ENCODE peak calls at places on chromosomes 7 and 10, in nine cellular contexts. L, Q, V, J, K, A, Y, W and G are unnamed samples.
A peak's percentile ranks its signal among the peaks of the same experiment; 100 is the strongest.

GRCh38 chr7:107712025-107712424 is 31.9 kb upstream of the CBLL1 start:
- DNase-seq in L (no peak), Q (no peak), V (no peak), J (no peak), K (no peak), A (no peak), Y (no peak), W (no peak), G (no peak)

GRCh38 chr7:146366938-146367337 is 250.3 kb downstream of the CNTNAP2 start:
- DNase-seq in L (no peak), Q (peak; percentile 47), V (no peak), J (no peak), K (no peak), A (no peak), Y (no peak), W (no peak), G (no peak)

GRCh38 chr10:35336084-35336831 is at the start of gene CCNY:
- DNase-seq in L (peak; percentile 83), Q (peak; percentile 72), V (peak; percentile 74), J (peak; percentile 74), K (peak; percentile 35), A (peak; percentile 80), Y (peak; percentile 29), W (peak; percentile 88), G (peak; percentile 87)

GRCh38 chr10:122567056-122567660 is 6.6 kb downstream of the DMBT1 start:
- DNase-seq in L (no peak), Q (no peak), V (peak; percentile 45), J (no peak), K (peak; percentile 23), A (peak; percentile 32), Y (no peak), W (peak; percentile 35), G (peak; percentile 18)

GRCh38 chr7:23811540-23811939 is 101.5 kb downstream of the STK31 start:
- DNase-seq in L (no peak), Q (no peak), V (no peak), J (no peak), K (no peak), A (no peak), Y (no peak), W (no peak), G (no peak)

GRCh38 chr10:132275426-132276178 is 32.1 kb downstream of the STK32C start:
- DNase-seq in L (no peak), Q (no peak), V (no peak), J (no peak), K (no peak), A (no peak), Y (no peak), W (no peak), G (no peak)

GRCh38 chr7:112207106-112207592 is 654 bp downstream of the ZNF277 start:
- DNase-seq in L (no peak), Q (no peak), V (no peak), J (no peak), K (peak; percentile 47), A (no peak), Y (no peak), W (no peak), G (no peak)

GRCh38 chr7:117790731-117791130 is 82.5 kb downstream of the CTTNBP2 start:
- DNase-seq in L (no peak), Q (no peak), V (no peak), J (no peak), K (no peak), A (no peak), Y (no peak), W (no peak), G (no peak)

GRCh38 chr7:2099036-2099957 is 133.4 kb downstream of the MAD1L1 start:
- DNase-seq in L (peak; percentile 62), Q (peak; percentile 21), V (peak; percentile 16), J (no peak), K (no peak), A (peak; percentile 85), Y (no peak), W (no peak), G (no peak)

GRCh38 chr7:74092321-74092963 is 8.8 kb downstream of the LIMK1 start:
- DNase-seq in L (no peak), Q (no peak), V (no peak), J (no peak), K (no peak), A (no peak), Y (no peak), W (peak; percentile 98), G (peak; percentile 85)

GRCh38 chr7:20906791-20907190 is 120.1 kb upstream of the SP8 start:
- DNase-seq in L (no peak), Q (no peak), V (no peak), J (no peak), K (no peak), A (no peak), Y (no peak), W (no peak), G (no peak)

GRCh38 chr7:111138196-111138569 is 47.3 kb downstream of the LRRN3 start:
- DNase-seq in L (peak; percentile 60), Q (peak; percentile 64), V (peak; percentile 34), J (peak; percentile 52), K (no peak), A (peak; percentile 26), Y (no peak), W (no peak), G (peak; percentile 15)

GRCh38 chr7:44634839-44635591 is 28.6 kb downstream of the OGDH start:
- DNase-seq in L (peak; percentile 52), Q (no peak), V (no peak), J (no peak), K (no peak), A (no peak), Y (no peak), W (no peak), G (no peak)

GRCh38 chr7:26398436-26399308 is 107.0 kb downstream of the SNX10 start:
- DNase-seq in L (no peak), Q (peak; percentile 13), V (peak; percentile 34), J (peak; percentile 76), K (peak; percentile 62), A (peak; percentile 50), Y (peak; percentile 61), W (peak; percentile 78), G (peak; percentile 13)

GRCh38 chr10:109961181-109962001 is 38.1 kb upstream of the XPNPEP1 start:
- DNase-seq in L (no peak), Q (peak; percentile 82), V (no peak), J (no peak), K (no peak), A (no peak), Y (no peak), W (no peak), G (no peak)

GRCh38 chr10:10821926-10822325 is 195.7 kb upstream of the CELF2 start:
- DNase-seq in L (no peak), Q (no peak), V (no peak), J (no peak), K (no peak), A (no peak), Y (no peak), W (no peak), G (no peak)

GRCh38 chr7:3897430-3898385 is 596.7 kb downstream of the SDK1 start:
- DNase-seq in L (peak; percentile 65), Q (peak; percentile 66), V (peak; percentile 24), J (no peak), K (peak; percentile 20), A (no peak), Y (no peak), W (no peak), G (peak; percentile 17)

GRCh38 chr10:106981461-106981850 is 183.1 kb downstream of the SORCS1 start:
- DNase-seq in L (no peak), Q (no peak), V (no peak), J (no peak), K (no peak), A (no peak), Y (no peak), W (no peak), G (no peak)

GRCh38 chr10:24713086-24713485 is 10.6 kb downstream of the ARHGAP21 start:
- DNase-seq in L (no peak), Q (no peak), V (no peak), J (no peak), K (no peak), A (no peak), Y (no peak), W (no peak), G (no peak)

GRCh38 chr10:97689637-97690036 is 2.6 kb upstream of the AVPI1 start:
- DNase-seq in L (no peak), Q (peak; percentile 89), V (no peak), J (no peak), K (no peak), A (peak; percentile 90), Y (peak; percentile 76), W (no peak), G (no peak)

GRCh38 chr10:117654105-117654504 is 111.6 kb downstream of the EMX2 start:
- DNase-seq in L (no peak), Q (no peak), V (no peak), J (no peak), K (no peak), A (no peak), Y (no peak), W (no peak), G (no peak)

GRCh38 chr10:98425511-98426352 is 10.8 kb upstream of the PYROXD2 start:
- DNase-seq in L (peak; percentile 54), Q (peak; percentile 18), V (peak; percentile 48), J (peak; percentile 8), K (peak; percentile 74), A (peak; percentile 44), Y (no peak), W (peak; percentile 57), G (peak; percentile 59)

GRCh38 chr10:19906108-19906791 is 90.0 kb downstream of the PLXDC2 start:
- DNase-seq in L (no peak), Q (no peak), V (no peak), J (no peak), K (no peak), A (no peak), Y (no peak), W (no peak), G (no peak)

GRCh38 chr10:61612451-61612850 is 50.3 kb upstream of the CABCOCO1 start:
- DNase-seq in L (no peak), Q (no peak), V (no peak), J (no peak), K (no peak), A (no peak), Y (no peak), W (no peak), G (no peak)

GRCh38 chr10:131797626-131798025 is 103.2 kb upstream of the PPP2R2D start:
- DNase-seq in L (no peak), Q (no peak), V (no peak), J (no peak), K (no peak), A (no peak), Y (no peak), W (no peak), G (no peak)

GRCh38 chr7:50418086-50418515 is 32.0 kb downstream of the FIGNL1 start:
- DNase-seq in L (peak; percentile 80), Q (peak; percentile 79), V (peak; percentile 65), J (peak; percentile 38), K (peak; percentile 42), A (peak; percentile 82), Y (peak; percentile 38), W (peak; percentile 79), G (peak; percentile 78)

GRCh38 chr10:62853710-62854109 is 37.5 kb upstream of the EGR2 start:
- DNase-seq in L (peak; percentile 50), Q (no peak), V (peak; percentile 34), J (peak; percentile 17), K (no peak), A (no peak), Y (peak; percentile 52), W (no peak), G (no peak)